ENCODE peak calls at places on chromosome 1, in six cellular contexts. D is GM23248; T is activated T-cell treated with anti-CD3 and anti-CD28 coated beads for 24 hours; W is effector CD4-positive, alpha-beta T cell; G is activated CD8-positive, alpha-beta memory T cell treated with anti-CD3 and anti-CD28 coated beads, Interleukin-2, amount 50 U/mL, for 4 hours; A is GM10248. P is an unnamed sample.

GRCh38 chr1:16988210-16988609 is 7.8 kb upstream of the MFAP2 start:
- DNase-seq in A (no peak), G (no peak), T (no peak), D (no peak), W (no peak), P (no peak)

GRCh38 chr1:90494748-90495282 is 222.3 kb downstream of the BARHL2 start:
- DNase-seq in W (no peak), A (no peak), G (no peak), D (no peak), T (no peak), P (no peak)

GRCh38 chr1:228283476-228284147 is 75.8 kb downstream of the OBSCN start:
- DNase-seq in T (no peak), A (no peak), D (no peak), W (no peak), G (no peak), P (peak; percentile 41)

GRCh38 chr1:115283681-115284146 is 54.3 kb downstream of the NGF start:
- DNase-seq in A (no peak), W (no peak), D (no peak), G (no peak), T (no peak), P (no peak)

GRCh38 chr1:150221552-150221951 is 14.4 kb downstream of the ANP32E start:
- DNase-seq in D (peak; percentile 50), G (no peak), T (no peak), W (no peak), A (no peak), P (no peak)

GRCh38 chr1:201504179-201504631 is 2.7 kb downstream of the CSRP1 start:
- DNase-seq in W (no peak), T (no peak), A (no peak), D (peak; percentile 60), G (no peak), P (no peak)

GRCh38 chr1:229408458-229409037 is 25.3 kb downstream of the ACTA1 start:
- DNase-seq in T (no peak), A (no peak), D (peak; percentile 6), W (no peak), G (no peak), P (no peak)

GRCh38 chr1:204075116-204075636 is 2.3 kb downstream of the SOX13 start:
- DNase-seq in W (no peak), A (no peak), D (peak; percentile 66), T (no peak), G (no peak), P (no peak)

GRCh38 chr1:10833630-10834557 is 37.4 kb upstream of the CASZ1 start:
- DNase-seq in D (peak; percentile 42), G (no peak), W (no peak), A (no peak), T (no peak), P (no peak)

GRCh38 chr1:65420590-65421340 is at the start of the genes LEPR and LEPROT:
- DNase-seq in A (no peak), D (peak; percentile 65), T (no peak), W (no peak), G (no peak), P (no peak)

GRCh38 chr1:182845379-182845778 is 6.2 kb downstream of the DHX9 start:
- DNase-seq in A (no peak), W (no peak), D (no peak), T (no peak), G (peak; percentile 36), P (no peak)

GRCh38 chr1:27157194-27157593 is 2.3 kb upstream of the SLC9A1 start:
- DNase-seq in A (no peak), T (no peak), W (no peak), D (no peak), G (no peak), P (no peak)

GRCh38 chr1:213095467-213095866 is 44.4 kb downstream of the RPS6KC1 start:
- DNase-seq in A (no peak), G (no peak), W (no peak), T (no peak), D (no peak), P (no peak)

GRCh38 chr1:33502726-33503125 is 30.3 kb downstream of the ZSCAN20 start:
- DNase-seq in W (no peak), D (peak; percentile 57), G (no peak), T (no peak), A (no peak), P (no peak)

P was measured in natural killer cell treated with Interleukin-12 subunit alpha and Interleukin-12 subunit beta and Interleukin-15 and Interleukin-18, amount 100 ng/mL, for 72 hours.